ENCODE peak calls at places on chromosomes 11 and 22, in five cellular contexts. One of them, this sample, is unnamed.
A peak's percentile ranks its signal among the peaks of the same experiment; 100 is the strongest.

GRCh38 chr22:40414306-40414705 is 43.9 kb downstream of the SGSM3 start:
- DNase-seq in EH: peak; percentile 34
- DNase-seq in lung microvascular endothelial cell: no peak
- DNase-seq in fibroblast of pulmonary artery: no peak
- DNase-seq in stimulated activated naive CD8-positive, alpha-beta T cell treated with anti-CD3 and anti-CD28 coated beads, Interleukin-15, Interleukin-2, amounts not matched to agents 100 U/mL and 50 U/mL, for 24 hours: no peak
- DNase-seq in this sample: peak; percentile 43

GRCh38 chr11:95827661-95828060 is 37.4 kb downstream of the CEP57 start:
- DNase-seq in EH: peak; percentile 14
- DNase-seq in lung microvascular endothelial cell: no peak
- DNase-seq in fibroblast of pulmonary artery: peak; percentile 31
- DNase-seq in stimulated activated naive CD8-positive, alpha-beta T cell treated with anti-CD3 and anti-CD28 coated beads, Interleukin-15, Interleukin-2, amounts not matched to agents 100 U/mL and 50 U/mL, for 24 hours: no peak
- DNase-seq in this sample: peak; percentile 36

GRCh38 chr22:23751441-23751996 is 607 bp upstream of the ZNF70 start:
- DNase-seq in EH: no peak
- DNase-seq in lung microvascular endothelial cell: no peak
- DNase-seq in fibroblast of pulmonary artery: no peak
- DNase-seq in stimulated activated naive CD8-positive, alpha-beta T cell treated with anti-CD3 and anti-CD28 coated beads, Interleukin-15, Interleukin-2, amounts not matched to agents 100 U/mL and 50 U/mL, for 24 hours: no peak
- DNase-seq in this sample: no peak

GRCh38 chr22:35872451-35872850 is 154.8 kb downstream of the APOL5 start:
- DNase-seq in EH: no peak
- DNase-seq in lung microvascular endothelial cell: no peak
- DNase-seq in fibroblast of pulmonary artery: no peak
- DNase-seq in stimulated activated naive CD8-positive, alpha-beta T cell treated with anti-CD3 and anti-CD28 coated beads, Interleukin-15, Interleukin-2, amounts not matched to agents 100 U/mL and 50 U/mL, for 24 hours: no peak
- DNase-seq in this sample: no peak

GRCh38 chr11:2742611-2743426 is 43.0 kb upstream of the KCNQ1OT1 start:
- DNase-seq in EH: no peak
- DNase-seq in lung microvascular endothelial cell: no peak
- DNase-seq in fibroblast of pulmonary artery: no peak
- DNase-seq in stimulated activated naive CD8-positive, alpha-beta T cell treated with anti-CD3 and anti-CD28 coated beads, Interleukin-15, Interleukin-2, amounts not matched to agents 100 U/mL and 50 U/mL, for 24 hours: no peak
- DNase-seq in this sample: no peak

GRCh38 chr11:125082040-125082439 is 18.9 kb downstream of the SLC37A2 start:
- DNase-seq in EH: no peak
- DNase-seq in lung microvascular endothelial cell: no peak
- DNase-seq in fibroblast of pulmonary artery: no peak
- DNase-seq in stimulated activated naive CD8-positive, alpha-beta T cell treated with anti-CD3 and anti-CD28 coated beads, Interleukin-15, Interleukin-2, amounts not matched to agents 100 U/mL and 50 U/mL, for 24 hours: no peak
- DNase-seq in this sample: no peak

GRCh38 chr22:22076937-22077703 is 94.5 kb upstream of the TOP3B start:
- DNase-seq in EH: no peak
- DNase-seq in lung microvascular endothelial cell: no peak
- DNase-seq in fibroblast of pulmonary artery: peak; percentile 69
- DNase-seq in stimulated activated naive CD8-positive, alpha-beta T cell treated with anti-CD3 and anti-CD28 coated beads, Interleukin-15, Interleukin-2, amounts not matched to agents 100 U/mL and 50 U/mL, for 24 hours: no peak
- DNase-seq in this sample: peak; percentile 27

GRCh38 chr11:130202818-130203671 is 43.5 kb downstream of the ST14 start:
- DNase-seq in EH: no peak
- DNase-seq in lung microvascular endothelial cell: no peak
- DNase-seq in fibroblast of pulmonary artery: no peak
- DNase-seq in stimulated activated naive CD8-positive, alpha-beta T cell treated with anti-CD3 and anti-CD28 coated beads, Interleukin-15, Interleukin-2, amounts not matched to agents 100 U/mL and 50 U/mL, for 24 hours: no peak
- DNase-seq in this sample: no peak

GRCh38 chr22:37892566-37893338 is 13.3 kb upstream of the MICALL1 start:
- DNase-seq in EH: no peak
- DNase-seq in lung microvascular endothelial cell: peak; percentile 31
- DNase-seq in fibroblast of pulmonary artery: peak; percentile 11
- DNase-seq in stimulated activated naive CD8-positive, alpha-beta T cell treated with anti-CD3 and anti-CD28 coated beads, Interleukin-15, Interleukin-2, amounts not matched to agents 100 U/mL and 50 U/mL, for 24 hours: no peak
- DNase-seq in this sample: no peak

GRCh38 chr11:61753672-61754071 is 1.2 kb downstream of the MYRF start:
- DNase-seq in EH: no peak
- DNase-seq in lung microvascular endothelial cell: no peak
- DNase-seq in fibroblast of pulmonary artery: no peak
- DNase-seq in stimulated activated naive CD8-positive, alpha-beta T cell treated with anti-CD3 and anti-CD28 coated beads, Interleukin-15, Interleukin-2, amounts not matched to agents 100 U/mL and 50 U/mL, for 24 hours: no peak
- DNase-seq in this sample: no peak

GRCh38 chr11:123517559-123518364 is 87.7 kb downstream of the GRAMD1B start:
- DNase-seq in EH: no peak
- DNase-seq in lung microvascular endothelial cell: no peak
- DNase-seq in fibroblast of pulmonary artery: no peak
- DNase-seq in stimulated activated naive CD8-positive, alpha-beta T cell treated with anti-CD3 and anti-CD28 coated beads, Interleukin-15, Interleukin-2, amounts not matched to agents 100 U/mL and 50 U/mL, for 24 hours: no peak
- DNase-seq in this sample: no peak

GRCh38 chr11:75582935-75583709 is 21.1 kb downstream of the SERPINH1 start:
- DNase-seq in EH: peak; percentile 75
- DNase-seq in lung microvascular endothelial cell: peak; percentile 93
- DNase-seq in fibroblast of pulmonary artery: peak; percentile 61
- DNase-seq in stimulated activated naive CD8-positive, alpha-beta T cell treated with anti-CD3 and anti-CD28 coated beads, Interleukin-15, Interleukin-2, amounts not matched to agents 100 U/mL and 50 U/mL, for 24 hours: peak; percentile 78
- DNase-seq in this sample: peak; percentile 59

GRCh38 chr22:29054251-29054767 is 7.3 kb downstream of the C22orf31 start:
- DNase-seq in EH: no peak
- DNase-seq in lung microvascular endothelial cell: no peak
- DNase-seq in fibroblast of pulmonary artery: no peak
- DNase-seq in stimulated activated naive CD8-positive, alpha-beta T cell treated with anti-CD3 and anti-CD28 coated beads, Interleukin-15, Interleukin-2, amounts not matched to agents 100 U/mL and 50 U/mL, for 24 hours: no peak
- DNase-seq in this sample: no peak

GRCh38 chr11:69470301-69470700 is 11.2 kb upstream of the LINC01488 start:
- DNase-seq in EH: no peak
- DNase-seq in lung microvascular endothelial cell: no peak
- DNase-seq in fibroblast of pulmonary artery: no peak
- DNase-seq in stimulated activated naive CD8-positive, alpha-beta T cell treated with anti-CD3 and anti-CD28 coated beads, Interleukin-15, Interleukin-2, amounts not matched to agents 100 U/mL and 50 U/mL, for 24 hours: no peak
- DNase-seq in this sample: no peak

GRCh38 chr22:39763276-39763675 is 130.3 kb downstream of the ENTHD1 start:
- DNase-seq in EH: no peak
- DNase-seq in lung microvascular endothelial cell: no peak
- DNase-seq in fibroblast of pulmonary artery: no peak
- DNase-seq in stimulated activated naive CD8-positive, alpha-beta T cell treated with anti-CD3 and anti-CD28 coated beads, Interleukin-15, Interleukin-2, amounts not matched to agents 100 U/mL and 50 U/mL, for 24 hours: no peak
- DNase-seq in this sample: no peak

GRCh38 chr22:42500164-42500835 is 19.3 kb downstream of the RRP7A start:
- DNase-seq in EH: peak; percentile 77
- DNase-seq in lung microvascular endothelial cell: peak; percentile 78
- DNase-seq in fibroblast of pulmonary artery: peak; percentile 71
- DNase-seq in stimulated activated naive CD8-positive, alpha-beta T cell treated with anti-CD3 and anti-CD28 coated beads, Interleukin-15, Interleukin-2, amounts not matched to agents 100 U/mL and 50 U/mL, for 24 hours: peak; percentile 86
- DNase-seq in this sample: peak; percentile 81

GRCh38 chr11:65987336-65987735 is 14.6 kb downstream of the EIF1AD start:
- DNase-seq in EH: no peak
- DNase-seq in lung microvascular endothelial cell: no peak
- DNase-seq in fibroblast of pulmonary artery: no peak
- DNase-seq in stimulated activated naive CD8-positive, alpha-beta T cell treated with anti-CD3 and anti-CD28 coated beads, Interleukin-15, Interleukin-2, amounts not matched to agents 100 U/mL and 50 U/mL, for 24 hours: no peak
- DNase-seq in this sample: no peak

GRCh38 chr11:102989379-102990047 is 34.0 kb upstream of the MMP13 start:
- DNase-seq in EH: peak; percentile 67
- DNase-seq in lung microvascular endothelial cell: no peak
- DNase-seq in fibroblast of pulmonary artery: no peak
- DNase-seq in stimulated activated naive CD8-positive, alpha-beta T cell treated with anti-CD3 and anti-CD28 coated beads, Interleukin-15, Interleukin-2, amounts not matched to agents 100 U/mL and 50 U/mL, for 24 hours: no peak
- DNase-seq in this sample: no peak

GRCh38 chr11:125690006-125690405 is 9.4 kb upstream of the ACRV1 start:
- DNase-seq in EH: no peak
- DNase-seq in lung microvascular endothelial cell: no peak
- DNase-seq in fibroblast of pulmonary artery: no peak
- DNase-seq in stimulated activated naive CD8-positive, alpha-beta T cell treated with anti-CD3 and anti-CD28 coated beads, Interleukin-15, Interleukin-2, amounts not matched to agents 100 U/mL and 50 U/mL, for 24 hours: no peak
- DNase-seq in this sample: no peak